ENCODE peak calls at places on chromosomes 16 and 17, in four cellular contexts. F is NCI-H2081, X is heart right ventricle, Q is kidney tubule cell. Y is an unnamed sample.

GRCh38 chr16:21301168-21301894 is 23.2 kb upstream of the CRYM start:
- DNase-seq in Q (peak; percentile 89), F (peak; percentile 20), X (peak; percentile 61), Y (peak; percentile 91)

GRCh38 chr17:77319211-77320031 is 178.7 kb downstream of the SEC14L1 start:
- DNase-seq in F (no peak), Q (peak; percentile 89), X (peak; percentile 87), Y (peak; percentile 97)

GRCh38 chr16:88004391-88004790 is 53.2 kb downstream of the BANP start:
- DNase-seq in X (no peak), Q (no peak), F (no peak), Y (no peak)

GRCh38 chr16:50202926-50203624 is 50.0 kb downstream of the TENT4B start:
- DNase-seq in Q (peak; percentile 90), X (no peak), F (no peak), Y (no peak)

GRCh38 chr17:50919321-50920040 is 53.3 kb upstream of the TOB1 start:
- DNase-seq in Q (peak; percentile 95), X (peak; percentile 93), F (peak; percentile 99), Y (peak; percentile 93)

GRCh38 chr17:21268596-21269188 is 15.5 kb upstream of the NATD1 start:
- DNase-seq in F (no peak), X (no peak), Q (no peak), Y (no peak)

GRCh38 chr17:49783051-49783715 is 5.3 kb upstream of the KAT7 start:
- DNase-seq in F (peak; percentile 0), X (peak; percentile 70), Q (no peak), Y (no peak)

GRCh38 chr17:17127730-17128291 is 78.3 kb downstream of the PLD6 start:
- DNase-seq in X (no peak), Q (no peak), F (no peak), Y (no peak)

GRCh38 chr16:1794221-1794871 is 841 bp upstream of the IGFALS start:
- DNase-seq in X (peak; percentile 3), F (no peak), Q (no peak), Y (no peak)

GRCh38 chr16:81190667-81191066 is 47.8 kb upstream of the BCO1 start:
- DNase-seq in Q (no peak), X (no peak), F (no peak), Y (no peak)

GRCh38 chr17:64174686-64175456 is 44.9 kb upstream of the ERN1 start:
- DNase-seq in X (no peak), Q (peak; percentile 70), F (no peak), Y (no peak)

GRCh38 chr17:68381076-68381900 is 76.0 kb downstream of the WIPI1 start:
- DNase-seq in X (no peak), F (no peak), Q (peak; percentile 89), Y (no peak)

GRCh38 chr16:8905168-8905762 is 23.1 kb downstream of the LITAFD start:
- DNase-seq in Q (peak; percentile 39), X (no peak), F (peak; percentile 25), Y (no peak)

GRCh38 chr17:43003542-43004172 is 2.9 kb upstream of the IFI35 start:
- DNase-seq in F (no peak), Q (peak; percentile 54), X (no peak), Y (no peak)

GRCh38 chr17:31444026-31444425 is 52.6 kb downstream of the RAB11FIP4 start:
- DNase-seq in X (no peak), Q (no peak), F (no peak), Y (no peak)

GRCh38 chr17:65564793-65565192 is 3.3 kb upstream of the AXIN2 start:
- DNase-seq in Q (peak; percentile 42), F (peak; percentile 52), X (peak; percentile 56), Y (no peak)

GRCh38 chr16:85238233-85238647 is 126.0 kb upstream of the CIBAR2 start:
- DNase-seq in Q (no peak), F (no peak), X (peak; percentile 36), Y (peak; percentile 80)

GRCh38 chr16:13999895-14000425 is 71.2 kb upstream of the MRTFB start:
- DNase-seq in X (peak; percentile 66), Q (no peak), F (no peak), Y (no peak)

Y was measured in suprapubic skin.